ENCODE peak calls at places on chromosomes 7 and 10, in ten cellular contexts. L is MV-4-11; G is astrocyte of the spinal cord; W is activated effector memory CD4-positive, alpha-beta T cell treated with Interleukin-2 at 50 U/mL for 16 hours; X is Peyer's patch; F is Right ventricle myocardium superior; E is left ventricle myocardium inferior; D is left colon; Q is glomerular endothelial cell; V is T-helper 17 cell. T is an unnamed sample.

GRCh38 chr7:84997626-84998025 is 189.2 kb downstream of the SEMA3D start:
- DNase-seq in Q (no peak), V (no peak), G (no peak), X (no peak), D (no peak), L (no peak), E (no peak), F (no peak), W (no peak), T (no peak)

GRCh38 chr7:45971661-45972175 is 50.6 kb upstream of the IGFBP3 start:
- DNase-seq in E (no peak), X (no peak), Q (no peak), G (no peak), D (no peak), L (no peak), F (no peak), V (no peak), W (no peak), T (no peak)

GRCh38 chr10:131166486-131166885 is 145.0 kb downstream of the TCERG1L start:
- DNase-seq in X (peak), V (no peak), E (no peak), F (no peak), L (no peak), Q (no peak), G (no peak), W (no peak), D (no peak), T (peak)

GRCh38 chr7:99010281-99010680 is 131.9 kb downstream of the TRRAP start:
- DNase-seq in F (no peak), Q (no peak), E (no peak), W (no peak), L (no peak), D (no peak), X (no peak), V (no peak), G (no peak), T (no peak)

GRCh38 chr7:140417456-140418155 is 13.7 kb downstream of the RAB19 start:
- DNase-seq in F (no peak), E (no peak), Q (no peak), L (no peak), D (no peak), V (no peak), X (no peak), W (no peak), G (no peak), T (no peak)

GRCh38 chr7:31882187-31882586 is 188.0 kb downstream of the PDE1C start:
- DNase-seq in D (no peak), F (peak), Q (no peak), X (no peak), E (peak), V (no peak), L (no peak), G (peak), W (no peak), T (no peak)

GRCh38 chr7:155533120-155533826 is 13.1 kb downstream of the CNPY1 start:
- DNase-seq in D (no peak), X (no peak), L (no peak), E (no peak), F (no peak), V (no peak), W (no peak), Q (no peak), G (no peak), T (peak)

GRCh38 chr7:66362136-66362535 is 157.0 kb downstream of the TPST1 start:
- DNase-seq in L (no peak), F (no peak), V (no peak), E (no peak), Q (no peak), X (no peak), W (no peak), G (no peak), D (no peak), T (no peak)

GRCh38 chr7:36777062-36777461 is 52.8 kb upstream of the AOAH start:
- DNase-seq in L (peak), D (no peak), X (peak), F (no peak), V (peak), Q (no peak), W (peak), G (no peak), E (no peak), T (no peak)

GRCh38 chr10:92125169-92125543 is 165.7 kb downstream of the CPEB3 start:
- DNase-seq in Q (no peak), W (no peak), V (no peak), F (no peak), G (no peak), D (no peak), L (no peak), E (no peak), X (no peak), T (no peak)

GRCh38 chr10:44384601-44385422 is at the start of gene CXCL12:
- DNase-seq in F (peak), G (peak), X (peak), L (no peak), W (no peak), E (peak), D (peak), V (no peak), Q (no peak), T (peak)

GRCh38 chr10:26441491-26442214 is 3.5 kb downstream of the APBB1IP start:
- DNase-seq in W (no peak), V (no peak), G (peak), L (no peak), F (no peak), D (no peak), Q (no peak), X (no peak), E (no peak), T (no peak)

GRCh38 chr7:83468251-83468739 is 180.6 kb downstream of the SEMA3E start:
- DNase-seq in G (peak), L (peak), Q (peak), D (peak), V (no peak), W (no peak), F (peak), X (peak), E (peak), T (peak)

GRCh38 chr10:96053985-96054384 is 10.6 kb downstream of the CCNJ start:
- DNase-seq in V (no peak), W (no peak), F (no peak), Q (peak), E (no peak), L (no peak), D (no peak), X (no peak), G (no peak), T (no peak)

GRCh38 chr7:67377939-67378862 is 381.6 kb downstream of the TYW1 start:
- DNase-seq in F (peak), X (peak), V (peak), G (peak), W (peak), E (peak), L (peak), Q (peak), D (peak), T (peak)

GRCh38 chr7:22566592-22566991 is 66.6 kb upstream of the STEAP1B start:
- DNase-seq in G (no peak), L (no peak), E (no peak), V (no peak), W (no peak), Q (no peak), X (no peak), D (no peak), F (no peak), T (no peak)

GRCh38 chr10:126913316-126913715 is 8.1 kb downstream of the DOCK1 start:
- DNase-seq in F (no peak), V (no peak), E (no peak), Q (no peak), W (no peak), X (no peak), G (no peak), D (no peak), L (no peak), T (no peak)

T was measured in upper lobe of right lung.